ENCODE peak calls at places on chromosome 4, in seven cellular contexts. One of them, this sample, is unnamed. For H3K4me1, the result is how much of the 10 kb centered on the place peaks cover.

GRCh38 chr4:148145475-148145874 is 296.7 kb downstream of the NR3C2 start:
- DNase-seq in cardiac muscle cell: no peak
- DNase-seq in OCI-LY7: no peak
- DNase-seq in CD4-positive, CD25-positive, alpha-beta regulatory T cell: no peak
- DNase-seq in IMR-90: no peak
- DNase-seq in tibial artery: no peak
- DNase-seq in fibroblast of lung: no peak
- DNase-seq in this sample: no peak

GRCh38 chr4:114015444-114015899 is 36.0 kb upstream of the ARSJ start:
- DNase-seq in cardiac muscle cell: peak
- DNase-seq in OCI-LY7: no peak
- DNase-seq in CD4-positive, CD25-positive, alpha-beta regulatory T cell: no peak
- DNase-seq in IMR-90: peak
- DNase-seq in tibial artery: no peak
- DNase-seq in fibroblast of lung: peak
- DNase-seq in this sample: no peak

GRCh38 chr4:158722291-158722916 is 792 bp downstream of the PPID start:
- DNase-seq in cardiac muscle cell: peak
- DNase-seq in OCI-LY7: peak
- DNase-seq in CD4-positive, CD25-positive, alpha-beta regulatory T cell: peak
- DNase-seq in IMR-90: peak
- DNase-seq in tibial artery: no peak
- DNase-seq in fibroblast of lung: peak
- DNase-seq in this sample: peak

GRCh38 chr4:133152330-133152791 is 3.3 kb downstream of the PCDH10 start:
- DNase-seq in cardiac muscle cell: peak
- DNase-seq in OCI-LY7: no peak
- DNase-seq in CD4-positive, CD25-positive, alpha-beta regulatory T cell: no peak
- DNase-seq in IMR-90: no peak
- DNase-seq in tibial artery: no peak
- DNase-seq in fibroblast of lung: peak
- DNase-seq in this sample: no peak

GRCh38 chr4:98642991-98643426 is 15.4 kb downstream of the TSPAN5 start:
- DNase-seq in cardiac muscle cell: peak
- DNase-seq in OCI-LY7: no peak
- DNase-seq in CD4-positive, CD25-positive, alpha-beta regulatory T cell: no peak
- DNase-seq in IMR-90: peak
- DNase-seq in tibial artery: no peak
- DNase-seq in fibroblast of lung: peak
- DNase-seq in this sample: peak

GRCh38 chr4:147477439-147477838 is 3.5 kb upstream of the EDNRA start:
- DNase-seq in cardiac muscle cell: no peak
- DNase-seq in OCI-LY7: no peak
- DNase-seq in CD4-positive, CD25-positive, alpha-beta regulatory T cell: no peak
- DNase-seq in IMR-90: no peak
- DNase-seq in tibial artery: no peak
- DNase-seq in fibroblast of lung: no peak
- DNase-seq in this sample: no peak

GRCh38 chr4:148787831-148788477 is 345.7 kb upstream of the NR3C2 start:
- DNase-seq in cardiac muscle cell: no peak
- DNase-seq in OCI-LY7: no peak
- DNase-seq in CD4-positive, CD25-positive, alpha-beta regulatory T cell: no peak
- DNase-seq in IMR-90: peak
- DNase-seq in tibial artery: no peak
- DNase-seq in fibroblast of lung: peak
- DNase-seq in this sample: peak

GRCh38 chr4:123587983-123588494 is 191.4 kb downstream of the SPRY1 start:
- DNase-seq in cardiac muscle cell: peak
- DNase-seq in OCI-LY7: no peak
- DNase-seq in CD4-positive, CD25-positive, alpha-beta regulatory T cell: no peak
- DNase-seq in IMR-90: peak
- DNase-seq in tibial artery: peak
- DNase-seq in fibroblast of lung: peak
- DNase-seq in this sample: peak

GRCh38 chr4:110826656-110827055 is 203.8 kb upstream of the PITX2 start:
- DNase-seq in cardiac muscle cell: no peak
- DNase-seq in OCI-LY7: no peak
- DNase-seq in CD4-positive, CD25-positive, alpha-beta regulatory T cell: no peak
- DNase-seq in IMR-90: no peak
- DNase-seq in tibial artery: no peak
- DNase-seq in fibroblast of lung: no peak
- DNase-seq in this sample: no peak

GRCh38 chr4:100657187-100657586 is 139.4 kb upstream of the EMCN start:
- DNase-seq in cardiac muscle cell: peak
- DNase-seq in OCI-LY7: no peak
- DNase-seq in CD4-positive, CD25-positive, alpha-beta regulatory T cell: no peak
- DNase-seq in IMR-90: no peak
- DNase-seq in tibial artery: no peak
- DNase-seq in fibroblast of lung: no peak
- DNase-seq in this sample: no peak

GRCh38 chr4:41258783-41259182 is 2.1 kb downstream of the UCHL1 start:
- DNase-seq in cardiac muscle cell: peak
- DNase-seq in OCI-LY7: peak
- DNase-seq in CD4-positive, CD25-positive, alpha-beta regulatory T cell: no peak
- DNase-seq in IMR-90: peak
- DNase-seq in tibial artery: no peak
- DNase-seq in fibroblast of lung: peak
- DNase-seq in this sample: peak

GRCh38 chr4:164716901-164717300 is 37.0 kb upstream of the SMIM31 start:
- DNase-seq in cardiac muscle cell: no peak
- DNase-seq in OCI-LY7: peak
- DNase-seq in CD4-positive, CD25-positive, alpha-beta regulatory T cell: no peak
- DNase-seq in IMR-90: no peak
- DNase-seq in tibial artery: no peak
- DNase-seq in fibroblast of lung: no peak
- DNase-seq in this sample: peak

GRCh38 chr4:137909910-137910309 is 332.2 kb downstream of the SLC7A11 start:
- DNase-seq in cardiac muscle cell: peak
- DNase-seq in OCI-LY7: no peak
- DNase-seq in CD4-positive, CD25-positive, alpha-beta regulatory T cell: no peak
- DNase-seq in IMR-90: no peak
- DNase-seq in tibial artery: no peak
- DNase-seq in fibroblast of lung: no peak
- DNase-seq in this sample: no peak

GRCh38 chr4:167779280-167779679 is 313.1 kb upstream of the ANXA10 start:
- DNase-seq in cardiac muscle cell: peak
- DNase-seq in OCI-LY7: no peak
- DNase-seq in CD4-positive, CD25-positive, alpha-beta regulatory T cell: no peak
- DNase-seq in IMR-90: no peak
- DNase-seq in tibial artery: no peak
- DNase-seq in fibroblast of lung: peak
- DNase-seq in this sample: no peak

GRCh38 chr4:87521757-87522374 is 7.3 kb downstream of the SPARCL1 start:
- DNase-seq in cardiac muscle cell: no peak
- DNase-seq in OCI-LY7: no peak
- DNase-seq in CD4-positive, CD25-positive, alpha-beta regulatory T cell: no peak
- DNase-seq in IMR-90: peak
- DNase-seq in tibial artery: no peak
- DNase-seq in fibroblast of lung: peak
- DNase-seq in this sample: no peak

GRCh38 chr4:62970846-62971245 is 1438.4 kb downstream of the TECRL start:
- DNase-seq in cardiac muscle cell: no peak
- DNase-seq in OCI-LY7: no peak
- DNase-seq in CD4-positive, CD25-positive, alpha-beta regulatory T cell: no peak
- DNase-seq in IMR-90: no peak
- DNase-seq in tibial artery: no peak
- DNase-seq in fibroblast of lung: no peak
- DNase-seq in this sample: no peak

GRCh38 chr4:122577808-122578781 is 42.8 kb downstream of the IL21 start:
- DNase-seq in cardiac muscle cell: peak
- DNase-seq in OCI-LY7: peak
- DNase-seq in CD4-positive, CD25-positive, alpha-beta regulatory T cell: peak
- DNase-seq in IMR-90: peak
- DNase-seq in tibial artery: no peak
- DNase-seq in fibroblast of lung: peak
- DNase-seq in this sample: peak

GRCh38 chr4:14867847-14868246 is 134.4 kb upstream of the CPEB2 start:
- DNase-seq in cardiac muscle cell: no peak
- DNase-seq in OCI-LY7: no peak
- DNase-seq in CD4-positive, CD25-positive, alpha-beta regulatory T cell: no peak
- DNase-seq in IMR-90: no peak
- DNase-seq in tibial artery: no peak
- DNase-seq in fibroblast of lung: no peak
- DNase-seq in this sample: no peak

GRCh38 chr4:108917255-108917654 is 154.4 kb upstream of the ETNPPL start:
- DNase-seq in cardiac muscle cell: no peak
- DNase-seq in OCI-LY7: no peak
- DNase-seq in CD4-positive, CD25-positive, alpha-beta regulatory T cell: no peak
- DNase-seq in IMR-90: no peak
- DNase-seq in tibial artery: no peak
- DNase-seq in fibroblast of lung: no peak
- DNase-seq in this sample: no peak

GRCh38 chr4:174592256-174592984 is 70.1 kb upstream of the HPGD start:
- DNase-seq in cardiac muscle cell: peak
- DNase-seq in OCI-LY7: no peak
- DNase-seq in CD4-positive, CD25-positive, alpha-beta regulatory T cell: no peak
- DNase-seq in IMR-90: no peak
- DNase-seq in tibial artery: no peak
- DNase-seq in fibroblast of lung: no peak
- DNase-seq in this sample: no peak

GRCh38 chr4:183721207-183722081 is 62.4 kb downstream of the TRAPPC11 start:
- DNase-seq in cardiac muscle cell: peak
- DNase-seq in OCI-LY7: no peak
- DNase-seq in CD4-positive, CD25-positive, alpha-beta regulatory T cell: peak
- DNase-seq in IMR-90: peak
- DNase-seq in tibial artery: no peak
- DNase-seq in fibroblast of lung: peak
- DNase-seq in this sample: peak

DNA sequence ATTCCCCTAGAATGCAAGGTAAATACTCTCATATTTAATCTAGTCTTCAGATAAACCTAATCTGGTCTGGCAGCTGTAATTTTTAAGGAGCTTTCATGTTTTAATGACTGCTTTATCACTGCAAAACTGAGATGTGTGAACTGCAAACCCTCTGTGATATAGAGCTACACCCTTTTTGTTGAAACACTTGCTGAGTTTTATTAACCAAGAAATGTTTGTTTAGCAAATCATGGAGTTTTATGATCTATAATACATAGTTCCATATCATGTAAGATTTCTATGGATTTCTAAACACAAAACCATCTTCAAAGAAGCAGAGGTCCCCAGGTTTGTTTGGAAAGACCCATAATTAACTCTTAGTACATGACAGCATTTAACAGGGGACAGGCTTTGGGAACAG is 126.4 kb downstream of the BTC start:
- DNase-seq in cardiac muscle cell: no peak
- DNase-seq in OCI-LY7: no peak
- DNase-seq in CD4-positive, CD25-positive, alpha-beta regulatory T cell: no peak
- DNase-seq in IMR-90: no peak
- DNase-seq in tibial artery: no peak
- DNase-seq in fibroblast of lung: no peak
- DNase-seq in this sample: peak
- H3K4me1 ChIP-seq in cardiac muscle cell: under half
- H3K4me1 ChIP-seq in OCI-LY7: under half
- H3K4me1 ChIP-seq in CD4-positive, CD25-positive, alpha-beta regulatory T cell: under half
- H3K4me1 ChIP-seq in IMR-90: under half
- H3K4me1 ChIP-seq in tibial artery: under half
- H3K4me1 ChIP-seq in fibroblast of lung: under half
- H3K4me1 ChIP-seq in this sample: under half

GRCh38 chr4:2865381-2865780 is 21.7 kb downstream of the ADD1 start:
- DNase-seq in cardiac muscle cell: no peak
- DNase-seq in OCI-LY7: no peak
- DNase-seq in CD4-positive, CD25-positive, alpha-beta regulatory T cell: no peak
- DNase-seq in IMR-90: no peak
- DNase-seq in tibial artery: no peak
- DNase-seq in fibroblast of lung: no peak
- DNase-seq in this sample: no peak
- H3K4me1 ChIP-seq in cardiac muscle cell: half or more
- H3K4me1 ChIP-seq in OCI-LY7: under half
- H3K4me1 ChIP-seq in CD4-positive, CD25-positive, alpha-beta regulatory T cell: under half
- H3K4me1 ChIP-seq in IMR-90: under half
- H3K4me1 ChIP-seq in tibial artery: half or more
- H3K4me1 ChIP-seq in fibroblast of lung: under half
- H3K4me1 ChIP-seq in this sample: under half

GRCh38 chr4:186932631-186933150 is 209.0 kb upstream of the FAT1 start:
- DNase-seq in cardiac muscle cell: peak
- DNase-seq in OCI-LY7: no peak
- DNase-seq in CD4-positive, CD25-positive, alpha-beta regulatory T cell: no peak
- DNase-seq in IMR-90: peak
- DNase-seq in tibial artery: no peak
- DNase-seq in fibroblast of lung: peak
- DNase-seq in this sample: peak
- H3K4me1 ChIP-seq in cardiac muscle cell: under half
- H3K4me1 ChIP-seq in OCI-LY7: under half
- H3K4me1 ChIP-seq in CD4-positive, CD25-positive, alpha-beta regulatory T cell: under half
- H3K4me1 ChIP-seq in IMR-90: under half
- H3K4me1 ChIP-seq in tibial artery: under half
- H3K4me1 ChIP-seq in fibroblast of lung: under half
- H3K4me1 ChIP-seq in this sample: under half

DNA sequence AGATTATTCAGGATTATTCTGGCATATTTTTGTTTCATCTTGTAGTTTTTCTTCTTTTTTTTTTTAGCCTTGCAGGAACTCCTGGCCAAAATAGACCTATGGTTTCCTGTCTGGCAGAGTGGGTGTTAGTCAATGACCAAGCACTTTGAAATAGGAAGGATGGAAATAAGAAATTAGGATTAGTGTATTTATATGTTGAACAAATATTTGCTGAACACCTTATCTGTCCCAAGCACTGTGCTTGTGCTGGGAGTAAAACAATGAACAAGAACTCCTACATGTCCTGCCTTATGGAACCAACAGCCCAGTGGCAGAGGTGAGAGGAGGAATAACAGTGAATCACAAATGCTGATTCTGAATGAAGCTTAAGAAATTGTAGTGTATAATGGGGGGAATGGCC is 4.5 kb downstream of the MMRN1 start:
- DNase-seq in cardiac muscle cell: peak
- DNase-seq in OCI-LY7: no peak
- DNase-seq in CD4-positive, CD25-positive, alpha-beta regulatory T cell: no peak
- DNase-seq in IMR-90: no peak
- DNase-seq in tibial artery: no peak
- DNase-seq in fibroblast of lung: no peak
- DNase-seq in this sample: no peak
- H3K4me1 ChIP-seq in cardiac muscle cell: under half
- H3K4me1 ChIP-seq in OCI-LY7: under half
- H3K4me1 ChIP-seq in CD4-positive, CD25-positive, alpha-beta regulatory T cell: under half
- H3K4me1 ChIP-seq in IMR-90: under half
- H3K4me1 ChIP-seq in tibial artery: under half
- H3K4me1 ChIP-seq in fibroblast of lung: under half
- H3K4me1 ChIP-seq in this sample: under half

GRCh38 chr4:139940600-139940999 is 213.4 kb downstream of the MAML3 start:
- DNase-seq in cardiac muscle cell: no peak
- DNase-seq in OCI-LY7: no peak
- DNase-seq in CD4-positive, CD25-positive, alpha-beta regulatory T cell: no peak
- DNase-seq in IMR-90: no peak
- DNase-seq in tibial artery: no peak
- DNase-seq in fibroblast of lung: no peak
- DNase-seq in this sample: no peak
- H3K4me1 ChIP-seq in cardiac muscle cell: under half
- H3K4me1 ChIP-seq in OCI-LY7: under half
- H3K4me1 ChIP-seq in CD4-positive, CD25-positive, alpha-beta regulatory T cell: under half
- H3K4me1 ChIP-seq in IMR-90: under half
- H3K4me1 ChIP-seq in tibial artery: under half
- H3K4me1 ChIP-seq in fibroblast of lung: under half
- H3K4me1 ChIP-seq in this sample: under half

DNA sequence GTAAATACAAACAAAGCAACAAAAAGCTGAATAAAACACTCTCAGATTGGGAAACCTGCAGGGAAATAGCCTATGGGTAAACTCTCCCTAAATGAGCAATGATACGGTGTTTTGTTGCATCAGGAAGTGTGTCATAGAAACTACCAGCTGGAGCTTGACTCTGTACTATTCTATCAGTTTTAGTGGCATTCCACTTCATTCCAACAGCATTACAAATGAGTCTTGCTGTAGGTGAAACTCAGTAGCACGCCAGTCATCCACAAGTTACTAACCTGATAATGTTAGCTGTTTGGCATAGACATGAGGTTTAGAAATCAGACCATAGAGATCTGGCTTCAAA is 24.9 kb downstream of the FGFBP1 start:
- DNase-seq in cardiac muscle cell: peak
- DNase-seq in OCI-LY7: no peak
- DNase-seq in CD4-positive, CD25-positive, alpha-beta regulatory T cell: no peak
- DNase-seq in IMR-90: peak
- DNase-seq in tibial artery: no peak
- DNase-seq in fibroblast of lung: peak
- DNase-seq in this sample: peak
- H3K4me1 ChIP-seq in cardiac muscle cell: under half
- H3K4me1 ChIP-seq in OCI-LY7: under half
- H3K4me1 ChIP-seq in CD4-positive, CD25-positive, alpha-beta regulatory T cell: under half
- H3K4me1 ChIP-seq in IMR-90: under half
- H3K4me1 ChIP-seq in tibial artery: under half
- H3K4me1 ChIP-seq in fibroblast of lung: under half
- H3K4me1 ChIP-seq in this sample: under half

This sample was measured in small intestine.